ENCODE peak calls at places on chromosome 9, in five cellular contexts. W, T, K, J and X are unnamed samples.

GRCh38 chr9:101369286-101369685 is 15.5 kb downstream of the BAAT start:
- DNase-seq in J (no peak), T (no peak), W (no peak), K (no peak), X (no peak)

GRCh38 chr9:124344291-124345050 is 70.8 kb downstream of the PSMB7 start:
- DNase-seq in K (no peak), T (no peak), W (no peak), J (no peak), X (no peak)

GRCh38 chr9:113711251-113711650 is 164.9 kb upstream of the ZNF618 start:
- DNase-seq in K (no peak), T (no peak), W (no peak), J (no peak), X (no peak)

GRCh38 chr9:5917888-5918287 is 27.2 kb downstream of the MLANA start:
- DNase-seq in K (no peak), T (no peak), J (no peak), W (no peak), X (no peak)

GRCh38 chr9:78668148-78668825 is 371.4 kb downstream of the PSAT1 start:
- DNase-seq in J (no peak), T (no peak), W (no peak), K (no peak), X (no peak)

GRCh38 chr9:114355821-114356220 is 26.2 kb downstream of the ORM2 start:
- DNase-seq in W (no peak), K (no peak), T (no peak), J (no peak), X (no peak)

GRCh38 chr9:6567140-6567591 is 78.4 kb downstream of the GLDC start:
- DNase-seq in K (no peak), W (no peak), T (peak; percentile 71), J (no peak), X (peak; percentile 27)

GRCh38 chr9:33714989-33715388 is 80.4 kb upstream of the PRSS3 start:
- DNase-seq in J (no peak), W (no peak), T (no peak), K (no peak), X (no peak)

GRCh38 chr9:93464395-93464794 is 11.0 kb upstream of the FAM120AOS start:
- DNase-seq in J (no peak), W (no peak), T (no peak), K (no peak), X (no peak)

GRCh38 chr9:91948423-91949292 is 1.4 kb downstream of the ROR2 start:
- DNase-seq in K (peak; percentile 74), W (no peak), J (no peak), T (peak; percentile 60), X (peak; percentile 66)

GRCh38 chr9:88053888-88054501 is 79.7 kb upstream of the CDK20 start:
- DNase-seq in J (no peak), T (no peak), W (no peak), K (no peak), X (no peak)

GRCh38 chr9:89361816-89362646 is 43.7 kb downstream of the SECISBP2 start:
- DNase-seq in K (peak; percentile 9), T (peak; percentile 19), W (no peak), J (peak; percentile 14), X (no peak)

GRCh38 chr9:130498298-130498917 is 53.6 kb downstream of the ASS1 start:
- DNase-seq in T (peak; percentile 42), K (no peak), J (no peak), W (no peak), X (no peak)

GRCh38 chr9:124256517-124257069 is 1.2 kb upstream of the NEK6 start:
- DNase-seq in J (no peak), T (no peak), W (no peak), K (no peak), X (peak; percentile 96)

GRCh38 chr9:95425910-95426551 is 90.7 kb downstream of the PTCH1 start:
- DNase-seq in T (no peak), W (no peak), K (no peak), J (no peak), X (peak; percentile 71)

GRCh38 chr9:70602364-70603019 is 188.0 kb upstream of the KLF9 start:
- DNase-seq in T (peak; percentile 68), W (no peak), K (peak; percentile 64), J (peak; percentile 21), X (peak; percentile 67)
- TF ChIP-seq POLR2A in T (no peak), W (no peak), K (no peak), J (no peak), X (no peak)

DNA sequence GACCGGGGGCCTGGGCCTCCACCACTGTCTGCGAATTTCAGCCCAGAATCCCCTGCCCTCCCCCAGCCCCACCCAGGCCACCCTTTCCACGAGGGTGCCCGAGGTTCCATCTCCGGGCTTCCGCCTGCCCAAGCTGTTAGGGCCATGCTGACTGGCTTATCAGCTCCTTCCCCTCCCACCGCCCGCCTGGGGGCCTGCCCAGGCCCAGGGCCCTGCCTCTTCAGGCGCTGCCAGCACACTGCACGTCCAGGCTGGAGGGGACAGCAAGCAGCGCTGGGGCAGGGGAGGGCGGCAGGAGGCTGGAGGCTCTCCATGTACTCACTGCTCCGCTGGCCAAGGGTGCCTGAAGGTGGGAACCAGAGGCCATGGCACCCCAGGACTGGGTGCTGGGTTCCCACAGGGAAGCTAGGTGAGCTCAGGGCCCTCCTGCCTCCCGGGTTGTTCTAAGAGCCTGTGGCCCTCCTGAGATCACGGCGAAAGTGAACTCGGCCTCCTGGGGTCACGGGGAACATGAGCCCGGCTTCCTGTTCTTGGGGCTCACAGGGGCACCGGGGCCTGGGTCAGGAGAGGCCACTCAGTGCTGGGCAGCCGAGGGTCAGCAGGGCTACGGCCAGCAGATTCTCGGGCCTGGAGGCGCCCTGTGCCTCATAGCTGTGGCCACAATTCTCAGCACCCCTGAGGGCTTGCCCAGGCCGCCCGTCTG is 57.7 kb upstream of the EGFL7 start:
- DNase-seq in T (no peak), W (no peak), K (no peak), J (no peak), X (no peak)
- TF ChIP-seq POLR2A in T (no peak), W (no peak), K (no peak), J (no peak), X (no peak)

DNA sequence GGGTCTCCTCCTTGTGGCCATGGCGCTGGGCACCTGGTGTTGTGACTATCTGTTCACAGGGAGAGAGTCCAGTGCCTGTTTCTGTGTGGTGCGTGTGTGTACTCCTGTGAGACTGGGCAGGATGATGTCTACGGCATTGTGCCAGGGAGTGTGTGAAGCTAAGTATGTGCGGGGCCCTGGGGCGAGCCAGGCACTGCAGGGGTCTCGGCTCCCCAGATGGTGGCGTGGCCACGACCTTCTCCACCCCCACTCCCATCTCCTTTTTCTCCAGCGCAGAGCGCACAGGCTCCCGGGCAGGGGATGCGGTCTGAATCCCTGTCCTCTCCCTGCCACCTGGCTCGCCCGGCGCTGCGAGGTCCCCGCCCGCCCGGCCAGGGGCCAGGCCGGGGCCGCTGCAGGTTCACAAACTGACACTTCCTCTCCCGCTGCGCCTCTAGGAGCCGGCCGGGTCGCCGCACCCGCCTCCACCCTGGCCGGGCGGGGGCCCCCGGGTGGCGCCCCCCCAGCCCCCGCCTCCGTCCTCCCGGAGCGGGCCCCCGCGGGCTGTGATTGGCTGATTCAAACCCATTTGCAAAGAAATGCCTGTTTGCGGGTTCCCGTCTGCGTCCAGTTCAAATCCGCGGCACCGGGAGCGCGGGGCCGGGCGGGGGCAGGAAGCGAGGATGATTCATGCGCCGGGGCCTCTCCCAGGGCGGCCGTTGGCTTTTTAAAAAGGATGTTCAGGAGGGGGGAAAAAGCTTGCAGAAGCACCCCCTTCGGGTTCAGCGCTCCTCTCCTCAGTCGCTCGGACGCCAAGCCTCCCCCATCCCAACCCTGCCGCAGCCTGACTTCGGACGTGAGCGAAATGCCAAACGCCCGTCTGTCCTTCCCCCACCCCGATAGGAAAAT is 790 bp downstream of the PHF19 start:
- DNase-seq in W (peak; percentile 97), K (peak; percentile 88), J (peak; percentile 77), T (peak; percentile 86), X (peak; percentile 100)
- TF ChIP-seq POLR2A in W (no peak), K (peak; percentile 32), J (peak; percentile 41), T (peak; percentile 12), X (peak; percentile 49)

GRCh38 chr9:82763631-82764030 is 299.3 kb downstream of the RASEF start:
- DNase-seq in W (no peak), K (no peak), J (no peak), T (no peak), X (no peak)
- TF ChIP-seq POLR2A in W (no peak), K (no peak), J (no peak), T (no peak), X (no peak)

GRCh38 chr9:135908334-135909204 is 1.2 kb upstream of the CAMSAP1 start:
- DNase-seq in K (no peak), J (no peak), W (no peak), T (no peak), X (no peak)

GRCh38 chr9:135909371-135909770 is 2.0 kb upstream of the CAMSAP1 start:
- DNase-seq in W (no peak), K (no peak), T (no peak), J (no peak), X (no peak)

GRCh38 chr9:135906291-135907005 is 898 bp downstream of the CAMSAP1 start:
- DNase-seq in J (no peak), W (no peak), T (no peak), K (peak; percentile 23), X (no peak)

GRCh38 chr9:135907006-135907434 is 326 bp downstream of the CAMSAP1 start:
- DNase-seq in T (no peak), W (no peak), K (no peak), J (no peak), X (no peak)

DNA sequence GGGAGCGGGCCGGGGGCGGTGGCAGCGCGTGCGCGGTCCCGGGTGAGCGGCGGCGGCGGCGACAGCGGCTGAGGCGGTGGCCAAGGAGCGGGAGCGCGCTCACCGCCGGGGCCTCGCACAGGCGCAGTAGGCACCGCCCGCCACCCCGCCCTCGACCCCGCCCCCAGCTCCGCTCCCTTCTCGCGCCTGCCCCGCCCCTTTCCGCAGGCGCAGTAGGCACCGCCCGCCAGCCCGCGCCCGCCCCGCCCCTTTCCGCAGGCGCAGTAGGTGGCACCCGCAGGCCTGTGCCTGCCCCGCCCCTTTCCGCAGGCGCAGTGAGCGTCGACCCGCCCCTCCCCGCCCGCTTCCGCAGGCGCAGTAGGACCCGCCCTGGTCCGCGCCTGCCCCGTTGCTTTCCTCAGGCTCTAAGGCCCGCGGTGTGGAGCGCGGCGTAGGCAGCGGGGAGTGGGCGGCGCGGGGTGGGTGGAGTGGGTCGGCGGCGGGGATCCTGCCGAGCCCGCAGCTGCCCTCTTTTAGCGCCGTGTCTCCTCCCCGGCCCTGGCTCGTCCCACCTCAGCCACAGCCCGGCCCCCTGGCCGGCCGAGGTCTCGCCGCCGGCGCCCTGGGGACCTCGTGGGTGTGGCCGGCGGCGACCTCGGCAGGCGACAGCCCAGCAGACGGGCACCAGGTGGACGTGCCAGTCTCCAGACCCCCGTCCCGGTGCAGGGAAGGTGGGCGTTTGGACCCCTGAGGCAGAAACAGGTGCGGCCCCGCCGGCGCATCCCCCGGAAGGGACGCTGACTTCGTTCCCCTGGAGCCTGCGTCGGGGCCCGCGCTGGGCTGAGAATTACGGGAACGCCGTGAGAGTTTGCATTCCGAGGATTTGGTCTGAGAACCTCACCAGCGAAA is at the start of gene CAMSAP1:
- DNase-seq in K (peak; percentile 95), J (peak; percentile 92), T (peak; percentile 94), W (peak; percentile 97), X (peak; percentile 97)
- TF ChIP-seq POLR2A in K (peak; percentile 68), J (peak; percentile 65), T (no peak), W (peak; percentile 45), X (peak; percentile 77)

GRCh38 chr9:19119241-19119640 is 8.1 kb downstream of the PLIN2 start:
- DNase-seq in T (no peak), J (no peak), K (no peak), W (no peak), X (no peak)
- TF ChIP-seq POLR2A in T (no peak), J (no peak), K (no peak), W (no peak), X (no peak)